ENCODE peak calls at places on chromosomes 2 and 18, in seven cellular contexts. M is cardiac fibroblast; A is CD8-positive, alpha-beta memory T cell; D is dorsolateral prefrontal cortex; F is NCI-H1092; I is NCI-H748 treated with DMSO at 0.1 percent for 48 hours; B is T-cell. P is an unnamed sample.

GRCh38 chr2:120860579-120860922 is 124.9 kb downstream of the GLI2 start:
- DNase-seq in D (no peak), A (no peak), I (no peak), M (no peak), B (no peak), F (no peak), P (no peak)

GRCh38 chr2:177221970-177222369 is 9.4 kb downstream of the HNRNPA3 start:
- DNase-seq in B (no peak), A (no peak), D (no peak), M (no peak), F (no peak), I (no peak), P (no peak)

GRCh38 chr2:114259389-114259788 is 183.1 kb upstream of the DPP10 start:
- DNase-seq in B (no peak), F (no peak), I (no peak), D (no peak), M (no peak), A (no peak), P (no peak)

GRCh38 chr2:128327180-128327964 is 8.7 kb upstream of the HS6ST1 start:
- DNase-seq in B (no peak), F (no peak), I (no peak), M (no peak), D (no peak), A (no peak), P (no peak)

GRCh38 chr18:62201870-62202269 is 14.8 kb downstream of the RELCH start:
- DNase-seq in F (no peak), M (no peak), I (no peak), A (no peak), D (no peak), B (no peak), P (no peak)

GRCh38 chr2:193469251-193469650 is 1274.5 kb upstream of the TMEFF2 start:
- DNase-seq in D (no peak), B (no peak), M (no peak), I (no peak), F (no peak), A (no peak), P (no peak)

GRCh38 chr2:20304411-20304810 is 46.2 kb downstream of the PUM2 start:
- DNase-seq in D (no peak), I (no peak), F (no peak), M (peak; percentile 67), A (no peak), B (no peak), P (peak; percentile 49)

GRCh38 chr18:53906681-53907080 is 317.8 kb downstream of the MBD2 start:
- DNase-seq in A (no peak), F (no peak), D (peak; percentile 21), I (no peak), B (no peak), M (peak; percentile 9), P (no peak)

GRCh38 chr2:173033080-173033479 is 42.6 kb upstream of the MAP3K20 start:
- DNase-seq in I (no peak), F (no peak), D (no peak), A (no peak), B (no peak), M (no peak), P (no peak)

GRCh38 chr2:232886176-232886575 is 16.1 kb downstream of the SNORC start:
- DNase-seq in D (no peak), F (no peak), M (no peak), I (no peak), A (no peak), B (no peak), P (no peak)